ENCODE peak calls at places on chromosomes 6 and 20, in five cellular contexts. N, T, Q, H and U are unnamed samples.

GRCh38 chr20:25178563-25179438 is 16.7 kb upstream of the ENTPD6 start:
- DNase-seq in N (peak), T (peak), Q (peak), H (no peak), U (no peak)

GRCh38 chr6:163151212-163151611 is 263.3 kb upstream of the QKI start:
- DNase-seq in N (no peak), T (no peak), Q (no peak), H (no peak), U (no peak)

GRCh38 chr6:44456070-44456965 is 68.8 kb downstream of the CDC5L start:
- DNase-seq in N (peak), T (no peak), Q (no peak), H (no peak), U (no peak)

GRCh38 chr6:139452176-139452876 is 77.9 kb upstream of the CITED2 start:
- DNase-seq in N (peak), T (no peak), Q (no peak), H (no peak), U (no peak)

GRCh38 chr20:40748182-40748581 is 59.1 kb upstream of the MAFB start:
- DNase-seq in N (no peak), T (no peak), Q (no peak), H (no peak), U (no peak)

GRCh38 chr20:12217382-12217781 is 299.7 kb downstream of the BTBD3 start:
- DNase-seq in N (peak), T (no peak), Q (no peak), H (no peak), U (no peak)

GRCh38 chr6:134539865-134540323 is 222.0 kb upstream of the SGK1 start:
- DNase-seq in N (peak), T (no peak), Q (no peak), H (no peak), U (no peak)

GRCh38 chr20:52622086-52622485 is 350.1 kb upstream of the TSHZ2 start:
- DNase-seq in N (no peak), T (no peak), Q (no peak), H (no peak), U (no peak)

GRCh38 chr6:133632206-133632605 is 256.7 kb upstream of the TCF21 start:
- DNase-seq in N (peak), T (no peak), Q (no peak), H (no peak), U (no peak)

GRCh38 chr6:149755300-149756260 is 6.0 kb downstream of the PCMT1 start:
- DNase-seq in N (no peak), T (no peak), Q (no peak), H (no peak), U (no peak)

GRCh38 chr20:39268566-39268965 is 306.4 kb downstream of the DHX35 start:
- DNase-seq in N (no peak), T (no peak), Q (no peak), H (no peak), U (no peak)
- TF ChIP-seq CTCF in N (no peak), T (no peak), Q (no peak), H (no peak), U (no peak)

GRCh38 chr20:37254114-37254878 is 7.3 kb downstream of the GHRH start:
- DNase-seq in N (no peak), T (no peak), Q (no peak), H (no peak), U (no peak)
- TF ChIP-seq CTCF in N (no peak), T (no peak), Q (no peak), H (no peak), U (no peak)

GRCh38 chr6:79076881-79077641 is 993 bp downstream of the PHIP start:
- DNase-seq in N (peak), T (peak), Q (peak), H (peak), U (peak)
- TF ChIP-seq CTCF in N (no peak), T (no peak), Q (no peak), H (no peak), U (no peak)

DNA sequence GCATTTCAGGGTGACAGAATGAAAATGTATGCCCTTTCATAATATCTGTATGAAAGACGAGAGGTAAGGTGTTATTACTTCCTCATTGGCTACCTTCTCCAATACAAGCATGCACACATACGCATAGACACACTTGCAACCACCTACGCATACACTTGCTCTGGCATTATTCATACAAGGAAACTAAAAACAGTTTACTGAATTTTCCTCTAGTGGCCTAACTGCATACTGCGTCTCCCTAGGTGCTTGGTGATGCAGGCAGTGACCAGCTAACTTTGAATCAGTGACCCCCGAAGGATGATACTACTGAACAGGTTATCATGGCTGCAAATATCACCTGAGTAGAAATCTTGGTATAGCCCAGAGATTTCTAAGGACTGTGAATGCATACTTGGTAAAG is 593.1 kb downstream of the PKHD1 start:
- DNase-seq in N (no peak), T (no peak), Q (no peak), H (no peak), U (no peak)
- TF ChIP-seq CTCF in N (no peak), T (no peak), Q (no peak), H (no peak), U (no peak)

GRCh38 chr6:46626228-46626909 is 26.2 kb downstream of the CYP39A1 start:
- DNase-seq in N (peak), T (no peak), Q (no peak), H (no peak), U (no peak)
- TF ChIP-seq CTCF in N (peak), T (peak), Q (peak), H (peak), U (no peak)

GRCh38 chr6:76684881-76685280 is 612.4 kb upstream of the IMPG1 start:
- DNase-seq in N (no peak), T (no peak), Q (no peak), H (no peak), U (no peak)
- TF ChIP-seq CTCF in N (peak), T (no peak), Q (no peak), H (no peak), U (no peak)

GRCh38 chr20:48952656-48953055 is 31.1 kb downstream of the ARFGEF2 start:
- DNase-seq in N (no peak), T (no peak), Q (no peak), H (no peak), U (no peak)

GRCh38 chr20:48948612-48949011 is 27.1 kb downstream of the ARFGEF2 start:
- DNase-seq in N (no peak), T (no peak), Q (no peak), H (no peak), U (no peak)

GRCh38 chr20:48951041-48951440 is 29.5 kb downstream of the ARFGEF2 start:
- DNase-seq in N (no peak), T (no peak), Q (no peak), H (no peak), U (no peak)

GRCh38 chr20:48951646-48952045 is 30.1 kb downstream of the ARFGEF2 start:
- DNase-seq in N (no peak), T (no peak), Q (no peak), H (no peak), U (no peak)

DNA sequence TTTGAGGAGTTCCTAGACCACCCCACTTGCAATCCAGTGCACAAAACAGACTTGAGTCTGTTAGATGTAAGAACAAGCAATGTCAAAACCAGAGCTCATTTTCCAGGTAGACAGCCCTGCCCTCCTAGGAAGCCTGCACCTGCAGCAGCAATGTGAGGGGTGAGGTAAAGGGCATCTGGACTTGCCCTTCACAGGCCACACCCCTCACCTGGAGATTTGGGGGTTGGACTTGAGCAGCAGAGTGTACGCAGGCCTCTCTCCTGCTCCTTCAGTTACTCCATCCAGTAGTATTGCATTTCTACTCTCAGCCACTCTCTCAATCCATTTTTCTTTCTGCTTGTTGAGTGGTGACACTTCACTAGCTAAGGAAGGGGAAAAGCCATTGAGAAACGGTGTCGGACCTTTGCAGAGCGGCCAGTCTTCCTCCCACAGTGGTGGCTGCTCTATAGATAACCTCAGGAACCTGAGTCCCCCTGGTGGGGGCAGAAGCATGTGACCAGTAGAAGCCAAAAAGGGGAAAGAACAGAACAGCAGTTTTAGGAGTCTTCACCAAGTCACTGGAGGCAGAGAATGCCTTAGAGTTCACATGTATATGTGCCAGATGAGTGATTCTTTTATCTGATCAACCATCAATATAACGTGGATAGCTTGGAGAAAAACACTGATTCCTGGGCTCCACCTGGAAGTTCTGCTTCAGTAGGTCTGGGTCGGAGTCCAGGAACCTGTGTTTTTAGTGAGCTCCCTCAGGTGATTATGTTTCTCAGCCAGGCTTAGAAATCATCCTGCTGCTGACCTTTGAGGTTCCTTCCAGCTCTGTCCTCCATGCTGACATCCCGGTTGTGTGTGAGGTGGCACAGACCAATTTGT is 28.0 kb downstream of the ARFGEF2 start:
- DNase-seq in N (no peak), T (peak), Q (no peak), H (no peak), U (no peak)
- TF ChIP-seq CTCF in N (peak), T (no peak), Q (no peak), H (no peak), U (no peak)